ENCODE peak calls at places on chromosome 6, in ten cellular contexts. H, L, B, W, V, T, S, P, Q and I are unnamed samples.

GRCh38 chr6:36751833-36752186 is 54.2 kb downstream of the RAB44 start:
- DNase-seq in S (no peak), P (no peak), V (no peak), T (peak), W (no peak), B (no peak), Q (no peak), L (no peak), H (no peak), I (no peak)

GRCh38 chr6:87366899-87367298 is 22.3 kb downstream of the C6orf163 start:
- DNase-seq in L (no peak), S (no peak), H (no peak), B (no peak), T (no peak), P (no peak), Q (no peak), W (no peak), V (no peak), I (no peak)

GRCh38 chr6:20447581-20448132 is 46.0 kb downstream of the E2F3 start:
- DNase-seq in V (no peak), H (no peak), S (no peak), P (no peak), B (no peak), W (no peak), L (no peak), T (no peak), Q (no peak), I (no peak)

GRCh38 chr6:129184808-129185366 is 301.9 kb downstream of the LAMA2 start:
- DNase-seq in B (no peak), W (no peak), V (peak), L (no peak), H (no peak), S (no peak), P (no peak), T (no peak), Q (no peak), I (no peak)

GRCh38 chr6:113464959-113465358 is 392.2 kb upstream of the MARCKS start:
- DNase-seq in P (no peak), V (peak), S (no peak), H (no peak), Q (no peak), L (no peak), W (no peak), B (no peak), T (no peak), I (no peak)

GRCh38 chr6:16762547-16763477 is 1.6 kb upstream of the ATXN1 start:
- DNase-seq in P (peak), B (peak), L (peak), T (peak), W (peak), Q (peak), S (no peak), H (peak), V (peak), I (no peak)

GRCh38 chr6:140256213-140256612 is 881.8 kb upstream of the CITED2 start:
- DNase-seq in Q (no peak), L (no peak), T (no peak), H (no peak), V (no peak), W (no peak), S (no peak), B (no peak), P (no peak), I (no peak)

GRCh38 chr6:170067257-170067656 is 223.6 kb downstream of the DLL1 start:
- DNase-seq in T (no peak), L (no peak), B (peak), S (no peak), V (no peak), W (no peak), Q (no peak), H (no peak), P (no peak), I (no peak)

GRCh38 chr6:4091926-4092325 is 13.0 kb upstream of the FAM217A start:
- DNase-seq in H (no peak), V (no peak), T (no peak), W (no peak), B (no peak), S (no peak), P (no peak), Q (no peak), L (no peak), I (no peak)

GRCh38 chr6:33983721-33984465 is 162.0 kb downstream of the GRM4 start:
- DNase-seq in S (no peak), V (no peak), P (no peak), Q (no peak), L (no peak), H (no peak), T (no peak), B (peak), W (no peak), I (no peak)

GRCh38 chr6:54980511-54981275 is 134.1 kb downstream of the FAM83B start:
- DNase-seq in L (no peak), T (no peak), W (no peak), Q (no peak), H (peak), V (peak), B (no peak), P (no peak), S (no peak), I (no peak)

GRCh38 chr6:44404715-44405099 is 17.2 kb downstream of the CDC5L start:
- DNase-seq in V (no peak), Q (no peak), S (no peak), W (no peak), L (no peak), T (no peak), H (no peak), B (no peak), P (no peak), I (no peak)

GRCh38 chr6:129314575-129314974 is 395.4 kb downstream of the ARHGAP18 start:
- DNase-seq in W (no peak), P (peak), S (no peak), Q (no peak), L (no peak), V (no peak), H (no peak), B (no peak), T (no peak), I (no peak)

GRCh38 chr6:137389150-137389664 is 105.0 kb downstream of the OLIG3 start:
- DNase-seq in L (no peak), B (peak), P (no peak), T (peak), W (no peak), S (peak), V (no peak), H (no peak), Q (peak), I (peak)

GRCh38 chr6:34510299-34510698 is 44.4 kb downstream of the PACSIN1 start:
- DNase-seq in T (no peak), W (no peak), V (no peak), B (no peak), S (no peak), P (no peak), H (no peak), L (no peak), Q (no peak), I (no peak)

GRCh38 chr6:128076843-128077242 is 176.0 kb upstream of the THEMIS start:
- DNase-seq in P (no peak), Q (no peak), H (no peak), T (no peak), V (no peak), L (no peak), S (no peak), W (no peak), B (no peak), I (no peak)

GRCh38 chr6:21003780-21004541 is 469.7 kb downstream of the CDKAL1 start:
- DNase-seq in Q (no peak), S (no peak), V (peak), W (no peak), H (no peak), T (no peak), B (no peak), P (peak), L (no peak), I (no peak)